ENCODE peak calls at places on chromosomes 16 and 17, in six cellular contexts. M is upper lobe of right lung, Q is AG04450, I is fibroblast of lung, F is tibial artery, P is SJCRH30. K is an unnamed sample.

GRCh38 chr17:28892024-28892423 is 5.5 kb downstream of the FLOT2 start:
- DNase-seq in F (no peak), Q (no peak), P (no peak), M (no peak), I (no peak), K (peak; percentile 12)

GRCh38 chr17:1890758-1891450 is 61.1 kb downstream of the RPA1 start:
- DNase-seq in M (peak; percentile 39), F (no peak), P (no peak), Q (no peak), I (no peak), K (no peak)

GRCh38 chr16:17556276-17557052 is 85.7 kb upstream of the XYLT1 start:
- DNase-seq in M (no peak), F (no peak), I (peak; percentile 63), P (no peak), Q (no peak), K (no peak)

GRCh38 chr17:48570325-48571023 is 7.7 kb downstream of the HOXB4 start:
- DNase-seq in P (no peak), F (no peak), Q (no peak), I (peak; percentile 70), M (no peak), K (no peak)

GRCh38 chr17:40872416-40872815 is 5.4 kb upstream of the KRT12 start:
- DNase-seq in F (no peak), I (peak; percentile 20), P (no peak), M (no peak), Q (no peak), K (no peak)

GRCh38 chr17:45115015-45115625 is 17.2 kb downstream of the PLCD3 start:
- DNase-seq in F (no peak), M (no peak), I (no peak), P (no peak), Q (no peak), K (no peak)

GRCh38 chr16:81604960-81605383 is 160.4 kb downstream of the CMIP start:
- DNase-seq in M (no peak), I (peak; percentile 90), Q (no peak), P (no peak), F (no peak), K (no peak)

GRCh38 chr17:489758-490329 is 137.2 kb upstream of the RPH3AL start:
- DNase-seq in P (peak; percentile 34), I (peak; percentile 55), Q (no peak), M (peak; percentile 70), F (no peak), K (peak; percentile 19)

GRCh38 chr17:46061435-46061834 is 62.4 kb downstream of the STH start:
- DNase-seq in I (no peak), M (no peak), Q (no peak), F (no peak), P (no peak), K (no peak)

GRCh38 chr17:15306406-15306970 is 34.9 kb downstream of the TEKT3 start:
- DNase-seq in M (no peak), P (no peak), I (peak; percentile 16), F (no peak), Q (no peak), K (no peak)

GRCh38 chr16:74309789-74310781 is 13.5 kb downstream of the PSMD7 start:
- DNase-seq in F (no peak), M (no peak), I (peak; percentile 44), P (peak; percentile 26), Q (peak; percentile 23), K (no peak)

GRCh38 chr16:2046125-2046888 is 1.3 kb downstream of the NTHL1 start:
- DNase-seq in F (no peak), P (no peak), I (no peak), M (no peak), Q (no peak), K (no peak)

GRCh38 chr16:22719945-22720344 is 94.0 kb upstream of the HS3ST2 start:
- DNase-seq in Q (no peak), P (no peak), M (no peak), I (no peak), F (no peak), K (no peak)

GRCh38 chr17:38752930-38753506 is 477 bp downstream of the PSMB3 start:
- DNase-seq in P (peak; percentile 33), Q (no peak), I (no peak), F (no peak), M (no peak), K (peak; percentile 26)

GRCh38 chr16:86516618-86517003 is 6.3 kb downstream of the FOXF1 start:
- DNase-seq in P (no peak), I (peak; percentile 67), Q (no peak), M (no peak), F (no peak), K (no peak)

GRCh38 chr17:72457712-72458111 is 336.9 kb downstream of the SOX9 start:
- DNase-seq in P (peak; percentile 64), F (no peak), I (no peak), Q (no peak), M (no peak), K (no peak)

GRCh38 chr17:49114703-49115102 is 17.9 kb upstream of the B4GALNT2 start:
- DNase-seq in F (no peak), M (no peak), Q (no peak), P (no peak), I (no peak), K (no peak)

GRCh38 chr17:15414502-15415348 is 52.7 kb downstream of the CDRT4 start:
- DNase-seq in I (no peak), F (peak; percentile 56), M (peak; percentile 82), Q (no peak), P (peak; percentile 91), K (peak; percentile 99)

GRCh38 chr17:10114931-10115535 is 83.4 kb downstream of the GAS7 start:
- DNase-seq in I (peak; percentile 87), M (peak; percentile 89), P (peak; percentile 8), F (peak; percentile 95), Q (peak; percentile 85), K (peak; percentile 55)

GRCh38 chr16:58331024-58331707 is 36.3 kb upstream of the PRSS54 start:
- DNase-seq in F (no peak), Q (no peak), I (peak; percentile 8), P (peak; percentile 23), M (no peak), K (peak; percentile 16)

GRCh38 chr17:68248886-68249872 is 1.3 kb downstream of the AMZ2 start:
- DNase-seq in Q (no peak), P (no peak), F (no peak), M (no peak), I (no peak), K (no peak)

GRCh38 chr16:53087101-53087500 is 32.3 kb downstream of the CHD9 start:
- DNase-seq in Q (no peak), P (no peak), F (no peak), I (peak; percentile 58), M (no peak), K (peak; percentile 33)

GRCh38 chr17:42027540-42027889 is 7.6 kb downstream of the NKIRAS2 start:
- DNase-seq in M (no peak), I (no peak), P (no peak), F (no peak), Q (no peak), K (no peak)

GRCh38 chr17:60952747-60953146 is 275.1 kb downstream of the BCAS3 start:
- DNase-seq in P (no peak), I (no peak), F (no peak), M (no peak), Q (no peak), K (no peak)

GRCh38 chr17:12739500-12739899 is 49.8 kb upstream of the ARHGAP44 start:
- DNase-seq in P (no peak), Q (no peak), M (no peak), F (no peak), I (no peak), K (no peak)

GRCh38 chr17:5861246-5861645 is 208.9 kb upstream of the WSCD1 start:
- DNase-seq in F (no peak), P (no peak), I (no peak), M (no peak), Q (no peak), K (no peak)

GRCh38 chr16:90026135-90026534 is 6.9 kb upstream of the DBNDD1 start:
- DNase-seq in F (no peak), I (no peak), P (no peak), M (no peak), Q (no peak), K (no peak)

GRCh38 chr17:62995377-62995885 is 29.4 kb downstream of the TANC2 start:
- DNase-seq in F (no peak), I (peak; percentile 37), M (no peak), P (peak; percentile 38), Q (no peak), K (peak; percentile 15)

GRCh38 chr17:19946921-19947320 is 30.7 kb downstream of the AKAP10 start:
- DNase-seq in P (no peak), M (no peak), F (no peak), Q (no peak), I (no peak), K (no peak)

GRCh38 chr17:19943026-19943425 is 34.6 kb downstream of the AKAP10 start:
- DNase-seq in F (no peak), I (peak; percentile 49), P (no peak), Q (no peak), M (no peak), K (no peak)

GRCh38 chr17:19943599-19943998 is 34.0 kb downstream of the AKAP10 start:
- DNase-seq in I (no peak), P (no peak), M (no peak), F (no peak), Q (no peak), K (peak; percentile 24)

GRCh38 chr17:19945009-19945650 is 32.5 kb downstream of the AKAP10 start:
- DNase-seq in Q (no peak), F (no peak), P (no peak), M (no peak), I (no peak), K (no peak)

GRCh38 chr17:19948100-19948943 is 29.3 kb downstream of the AKAP10 start:
- DNase-seq in F (no peak), M (no peak), I (peak; percentile 25), P (no peak), Q (no peak), K (peak; percentile 65)
- H3K27ac ChIP-seq in F (no peak overlapping the region), M (no peak overlapping the region), I (no peak overlapping the region), P (no peak overlapping the region), Q (no peak overlapping the region), K (peak overlapping the region; percentile 33)

GRCh38 chr17:8799001-8799850 is at the start of gene MFSD6L:
- DNase-seq in P (no peak), Q (no peak), F (no peak), I (peak; percentile 16), M (peak; percentile 75), K (peak; percentile 88)
- H3K4me3 ChIP-seq in P (no peak within 1 kb of the TSS), Q (no peak within 1 kb of the TSS), F (no peak within 1 kb of the TSS), I (no peak within 1 kb of the TSS), M (no peak within 1 kb of the TSS), K (peak within 1 kb of the TSS; percentile 15)

DNA sequence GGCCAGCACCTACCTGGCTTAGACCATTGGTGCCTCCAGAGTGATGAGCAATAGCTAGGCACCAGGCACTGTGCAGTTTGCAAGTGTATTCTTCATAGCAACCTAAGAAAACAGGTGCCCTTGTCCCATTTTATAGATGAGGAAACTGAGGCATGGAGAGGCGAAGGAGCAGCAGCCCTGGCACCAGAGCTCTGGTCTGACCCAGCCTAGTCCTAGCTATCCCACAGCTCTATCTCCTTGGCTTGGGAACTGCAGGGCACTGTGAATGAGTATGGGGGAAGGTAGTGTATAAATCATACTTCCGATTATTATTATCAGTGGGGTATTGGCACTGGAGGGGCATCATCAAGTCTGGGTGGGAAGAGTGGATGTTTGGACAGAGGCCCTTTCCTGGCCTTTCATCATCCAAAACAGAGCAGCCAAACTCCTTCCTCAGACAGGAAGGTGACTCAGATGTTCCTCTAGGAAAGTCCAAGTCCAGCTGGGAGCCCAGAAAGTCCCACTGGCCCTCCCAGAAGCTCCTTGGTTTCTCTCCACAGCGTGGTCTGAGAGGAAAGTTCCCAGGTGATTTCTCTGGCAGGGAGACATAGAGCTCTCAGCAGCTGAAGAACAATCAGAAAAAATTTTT is 32.0 kb upstream of the PLLP start:
- DNase-seq in M (no peak), Q (peak; percentile 41), F (peak; percentile 90), I (peak; percentile 91), P (no peak), K (no peak)
- H3K27ac ChIP-seq in M (peak overlapping the region; percentile 74), Q (peak overlapping the region; percentile 57), F (peak overlapping the region; percentile 76), I (no peak overlapping the region), P (no peak overlapping the region), K (peak overlapping the region; percentile 53)

GRCh38 chr17:77325537-77325825 is 184.7 kb downstream of the SEC14L1 start:
- DNase-seq in M (no peak), F (no peak), Q (no peak), P (no peak), I (no peak), K (no peak)
- H3K4me3 ChIP-seq in M (no peak overlapping the region), F (no peak overlapping the region), Q (no peak overlapping the region), P (no peak overlapping the region), I (peak overlapping the region; percentile 13), K (no peak overlapping the region)

K was measured in thyroid gland.